ENCODE peak calls at places on chromosomes 11 and 22, in five cellular contexts. V is activated T-cell treated with anti-CD3 and anti-CD28 coated beads for 1 hour; E is HT-29; M is activated CD4-positive, alpha-beta T cell treated with anti-CD3 and anti-CD28 coated beads for 48 hours; P is EH. U is an unnamed sample.

GRCh38 chr11:125397421-125397820 is 98.6 kb downstream of the FEZ1 start:
- DNase-seq in M (no peak), E (no peak), V (no peak), P (no peak), U (no peak)

GRCh38 chr11:59616396-59616982 is 915 bp upstream of the OSBP start:
- DNase-seq in M (no peak), E (no peak), V (no peak), P (no peak), U (no peak)

GRCh38 chr22:27790396-27791216 is 10.9 kb downstream of the MN1 start:
- DNase-seq in M (no peak), E (no peak), V (no peak), P (no peak), U (no peak)

GRCh38 chr11:2860636-2861035 is 24.9 kb downstream of the CDKN1C start:
- DNase-seq in P (peak; percentile 18), M (peak; percentile 43), V (no peak), E (peak; percentile 86), U (no peak)

GRCh38 chr11:24145411-24145810 is 351.4 kb upstream of the LUZP2 start:
- DNase-seq in P (peak; percentile 29), E (no peak), M (no peak), V (no peak), U (no peak)

GRCh38 chr22:43151251-43152000 is at the start of gene TSPO:
- DNase-seq in P (peak; percentile 69), M (peak; percentile 65), E (peak; percentile 48), V (peak; percentile 56), U (peak; percentile 58)

GRCh38 chr11:35276396-35276795 is 137.4 kb downstream of the CD44 start:
- DNase-seq in M (peak; percentile 52), E (no peak), P (no peak), V (no peak), U (no peak)

GRCh38 chr11:120682026-120682649 is 170.6 kb downstream of the GRIK4 start:
- DNase-seq in M (no peak), E (no peak), P (no peak), V (no peak), U (no peak)

GRCh38 chr11:76962583-76963416 is 71.4 kb upstream of the B3GNT6 start:
- DNase-seq in M (no peak), P (no peak), V (no peak), E (peak; percentile 87), U (no peak)

GRCh38 chr22:50473855-50474671 is 772 bp downstream of the SBF1 start:
- DNase-seq in M (peak; percentile 64), E (no peak), V (no peak), P (peak; percentile 59), U (no peak)

GRCh38 chr11:121958323-121958977 is 157.6 kb downstream of the BLID start:
- DNase-seq in V (no peak), P (no peak), E (no peak), M (no peak), U (no peak)

GRCh38 chr11:11640152-11640551 is 18.3 kb upstream of the GALNT18 start:
- DNase-seq in E (no peak), V (no peak), M (no peak), P (peak; percentile 7), U (no peak)

GRCh38 chr11:68312117-68312779 is at the start of gene LRP5:
- DNase-seq in E (no peak), V (no peak), M (no peak), P (peak; percentile 50), U (no peak)

GRCh38 chr22:39239561-39240423 is 5.0 kb downstream of the PDGFB start:
- DNase-seq in M (no peak), P (no peak), E (peak; percentile 71), V (no peak), U (no peak)

GRCh38 chr11:10606536-10607208 is 38.2 kb upstream of the LYVE1 start:
- DNase-seq in P (peak; percentile 73), E (no peak), M (no peak), V (no peak), U (no peak)

GRCh38 chr22:44661659-44662569 is 40.1 kb upstream of the PRR5 start:
- DNase-seq in V (no peak), E (no peak), P (no peak), M (no peak), U (no peak)

GRCh38 chr22:45638834-45639746 is 32.5 kb upstream of the ATXN10 start:
- DNase-seq in V (no peak), E (peak; percentile 85), P (peak; percentile 43), M (no peak), U (no peak)

GRCh38 chr11:46149342-46149741 is 28.1 kb upstream of the PHF21A start:
- DNase-seq in M (no peak), P (no peak), V (no peak), E (no peak), U (no peak)

GRCh38 chr11:29482510-29482909 is 534.3 kb downstream of the KCNA4 start:
- DNase-seq in M (no peak), V (no peak), P (no peak), E (no peak), U (no peak)

GRCh38 chr11:112355726-112356125 is 95.1 kb upstream of the PLET1 start:
- DNase-seq in M (peak; percentile 15), V (no peak), E (peak; percentile 33), P (peak; percentile 49), U (no peak)

GRCh38 chr22:33922268-33922667 is 2.0 kb upstream of the LARGE1 start:
- DNase-seq in E (no peak), M (peak; percentile 10), P (peak; percentile 40), V (no peak), U (no peak)

GRCh38 chr22:44325718-44326548 is 13.2 kb upstream of the SHISAL1 start:
- DNase-seq in E (no peak), P (peak; percentile 69), M (no peak), V (no peak), U (no peak)

GRCh38 chr11:66168289-66168688 is 98.2 kb downstream of the PACS1 start:
- DNase-seq in E (no peak), V (no peak), P (no peak), M (no peak), U (no peak)

GRCh38 chr11:67582026-67582425 is 1.6 kb upstream of the GSTP1 start:
- DNase-seq in E (peak; percentile 43), P (no peak), V (no peak), M (no peak), U (no peak)

GRCh38 chr22:27913162-27913741 is 5.8 kb downstream of the PITPNB start:
- DNase-seq in P (peak; percentile 40), V (no peak), M (no peak), E (no peak), U (no peak)

GRCh38 chr22:43998865-43999264 is 25.2 kb upstream of the PARVB start:
- DNase-seq in E (no peak), V (no peak), M (no peak), P (no peak), U (no peak)

GRCh38 chr11:27254744-27255446 is 108.1 kb downstream of the CCDC34 start:
- DNase-seq in V (no peak), E (no peak), P (peak; percentile 83), M (no peak), U (no peak)

GRCh38 chr11:16604784-16605439 is 133.5 kb upstream of the C11orf58 start:
- DNase-seq in V (no peak), P (peak; percentile 58), M (peak; percentile 38), E (peak; percentile 53), U (no peak)

GRCh38 chr11:27255447-27255828 is 107.6 kb downstream of the CCDC34 start:
- DNase-seq in P (peak; percentile 91), V (no peak), E (no peak), M (no peak), U (no peak)

GRCh38 chr11:16612801-16613400 is 125.5 kb upstream of the C11orf58 start:
- DNase-seq in V (no peak), M (no peak), P (peak; percentile 40), E (peak; percentile 19), U (no peak)

GRCh38 chr22:21018314-21018713 is 3.3 kb downstream of the P2RX6 start:
- DNase-seq in P (no peak), E (no peak), M (no peak), V (no peak), U (no peak)

GRCh38 chr11:91305402-91305801 is 919.2 kb upstream of the FAT3 start:
- DNase-seq in V (no peak), E (no peak), P (no peak), M (no peak), U (no peak)

GRCh38 chr11:78798567-78799170 is 224.0 kb upstream of the NARS2 start:
- DNase-seq in V (no peak), P (peak; percentile 74), M (peak; percentile 66), E (peak; percentile 71), U (no peak)

U was measured in effector CD8-positive, alpha-beta T cell.